ENCODE peak calls at places on chromosomes 16 and 17, in five cellular contexts. L, V, X, T and K are unnamed samples.

GRCh38 chr16:30144017-30144416 is 21.0 kb upstream of the MAPK3 start:
- DNase-seq in X (no peak), V (no peak), L (no peak), T (no peak), K (no peak)

GRCh38 chr17:66777689-66778225 is 57.2 kb upstream of the CACNG5 start:
- DNase-seq in T (no peak), L (no peak), X (peak), V (no peak), K (peak)

GRCh38 chr17:81513669-81514484 is 1.3 kb upstream of the ACTG1 start:
- DNase-seq in T (peak), X (no peak), L (peak), V (no peak), K (peak)

GRCh38 chr16:81448154-81449131 is 3.8 kb downstream of the CMIP start:
- DNase-seq in T (no peak), X (no peak), V (no peak), L (no peak), K (no peak)

GRCh38 chr17:67491009-67491677 is 114.1 kb downstream of the PITPNC1 start:
- DNase-seq in V (no peak), L (peak), X (peak), T (peak), K (peak)

GRCh38 chr17:50918071-50918932 is 52.1 kb upstream of the TOB1 start:
- DNase-seq in V (no peak), L (no peak), T (no peak), X (no peak), K (no peak)

GRCh38 chr17:43671755-43672502 is 10.2 kb upstream of the MEOX1 start:
- DNase-seq in V (no peak), X (no peak), T (no peak), L (no peak), K (no peak)

GRCh38 chr17:7023576-7024401 is 939 bp downstream of the BCL6B start:
- DNase-seq in V (peak), L (peak), T (no peak), X (peak), K (peak)

GRCh38 chr16:64989050-64989449 is 132.8 kb downstream of the CDH11 start:
- DNase-seq in V (no peak), L (no peak), T (no peak), X (no peak), K (no peak)

GRCh38 chr17:17364338-17364667 is 61.1 kb downstream of the NT5M start:
- DNase-seq in V (no peak), T (no peak), X (no peak), L (no peak), K (no peak)

GRCh38 chr17:65183736-65184135 is 46.6 kb downstream of the RGS9 start:
- DNase-seq in V (no peak), X (peak), T (peak), L (no peak), K (peak)

GRCh38 chr17:69967910-69968411 is 107.1 kb upstream of the KCNJ16 start:
- DNase-seq in X (peak), L (no peak), V (no peak), T (peak), K (peak)

GRCh38 chr17:3447625-3448024 is 14.0 kb upstream of the OR1E2 start:
- DNase-seq in L (no peak), V (no peak), X (no peak), T (peak), K (peak)

GRCh38 chr17:80941743-80942211 is 49.9 kb upstream of the CHMP6 start:
- DNase-seq in L (no peak), X (no peak), T (no peak), V (no peak), K (no peak)

GRCh38 chr16:22323998-22324786 is 27.0 kb downstream of the POLR3E start:
- DNase-seq in L (no peak), T (no peak), V (no peak), X (no peak), K (no peak)

GRCh38 chr16:30876867-30877266 is 17.0 kb downstream of the BCL7C start:
- DNase-seq in V (no peak), X (peak), L (no peak), T (no peak), K (no peak)

GRCh38 chr17:75094871-75095399 is 7.2 kb downstream of the SLC16A5 start:
- DNase-seq in T (no peak), L (no peak), V (no peak), X (no peak), K (no peak)

GRCh38 chr17:42536372-42537155 is 523 bp downstream of the NAGLU start:
- DNase-seq in L (peak), V (peak), X (peak), T (peak), K (peak)

GRCh38 chr17:77100009-77100408 is 40.8 kb upstream of the SEC14L1 start:
- DNase-seq in V (no peak), T (no peak), X (no peak), L (no peak), K (no peak)

GRCh38 chr17:77736207-77736600 is 222.3 kb upstream of the TNRC6C start:
- DNase-seq in V (no peak), X (no peak), T (no peak), L (peak), K (no peak)